ENCODE peak calls at places on chromosomes 11 and 22, in four cellular contexts. K, H, W and D are unnamed samples.

GRCh38 chr22:21641417-21641794 is 696 bp upstream of the SDF2L1 start:
- DNase-seq in K (no peak), H (no peak), W (no peak), D (no peak)

GRCh38 chr11:19962795-19963163 is 197.5 kb downstream of the DBX1 start:
- DNase-seq in K (no peak), H (no peak), W (no peak), D (no peak)

GRCh38 chr11:84819128-84819527 is 808.0 kb downstream of the DLG2 start:
- DNase-seq in K (no peak), H (no peak), W (no peak), D (no peak)

GRCh38 chr11:1503708-1504104 is 17.1 kb upstream of the MOB2 start:
- DNase-seq in K (peak; percentile 33), H (no peak), W (no peak), D (no peak)

GRCh38 chr22:17999851-18000250 is 24.5 kb downstream of the MICAL3 start:
- DNase-seq in K (no peak), H (no peak), W (no peak), D (no peak)

GRCh38 chr22:47328550-47329243 is 566.2 kb downstream of the TBC1D22A start:
- DNase-seq in K (peak; percentile 73), H (no peak), W (no peak), D (no peak)

GRCh38 chr11:69470793-69471192 is 10.7 kb upstream of the LINC01488 start:
- DNase-seq in K (no peak), H (no peak), W (no peak), D (no peak)

GRCh38 chr11:114124601-114125144 is 65.2 kb downstream of the ZBTB16 start:
- DNase-seq in K (no peak), H (no peak), W (no peak), D (no peak)

GRCh38 chr11:1841511-1842148 is 2.8 kb downstream of the TNNI2 start:
- DNase-seq in K (peak; percentile 10), H (no peak), W (no peak), D (no peak)

GRCh38 chr11:78318733-78319132 is 98.9 kb downstream of the GAB2 start:
- DNase-seq in K (no peak), H (no peak), W (no peak), D (no peak)

GRCh38 chr11:66232769-66233168 is 35.7 kb upstream of the RAB1B start:
- DNase-seq in K (no peak), H (no peak), W (no peak), D (no peak)

GRCh38 chr11:73249858-73250773 is 22.0 kb upstream of the P2RY6 start:
- DNase-seq in K (no peak), H (peak; percentile 26), W (no peak), D (no peak)

GRCh38 chr11:113014262-113014661 is 53.0 kb downstream of the NCAM1 start:
- DNase-seq in K (peak; percentile 19), H (no peak), W (no peak), D (no peak)

GRCh38 chr11:12871788-12872321 is 137.3 kb upstream of the RASSF10 start:
- DNase-seq in K (no peak), H (no peak), W (no peak), D (no peak)

GRCh38 chr22:39469681-39470461 is 13.1 kb downstream of the MGAT3 start:
- DNase-seq in K (no peak), H (no peak), W (no peak), D (no peak)

GRCh38 chr11:2651826-2652237 is 48.0 kb downstream of the KCNQ1OT1 start:
- DNase-seq in K (no peak), H (no peak), W (no peak), D (no peak)

GRCh38 chr11:94218372-94218771 is 86.0 kb upstream of the IZUMO1R start:
- DNase-seq in K (no peak), H (no peak), W (no peak), D (no peak)

GRCh38 chr11:89405629-89406028 is 85.5 kb downstream of the NOX4 start:
- DNase-seq in K (no peak), H (no peak), W (no peak), D (no peak)

GRCh38 chr11:29629281-29629680 is 387.5 kb downstream of the KCNA4 start:
- DNase-seq in K (no peak), H (no peak), W (no peak), D (no peak)